ENCODE peak calls at places on chromosomes 16 and 17, in four cellular contexts. N is ascending aorta, K is AG10803, J is epithelial cell of esophagus. Z is an unnamed sample.

GRCh38 chr17:55722742-55723487 is at the start of gene TMEM100:
- DNase-seq in J (no peak), K (peak; percentile 76), N (no peak), Z (no peak)

GRCh38 chr16:12557808-12558207 is 245.9 kb downstream of the CPPED1 start:
- DNase-seq in K (no peak), J (no peak), N (no peak), Z (no peak)

GRCh38 chr17:81020767-81021497 is 14.0 kb upstream of the BAIAP2 start:
- DNase-seq in N (no peak), J (peak; percentile 45), K (peak; percentile 53), Z (no peak)

GRCh38 chr16:30370444-30371247 is at the start of gene TBC1D10B:
- DNase-seq in N (peak; percentile 99), K (peak; percentile 100), J (peak; percentile 100), Z (peak; percentile 100)

GRCh38 chr16:49859139-49859947 is 3.4 kb upstream of the ZNF423 start:
- DNase-seq in J (no peak), N (no peak), K (no peak), Z (no peak)

GRCh38 chr17:71482625-71483024 is 638.2 kb upstream of the SOX9 start:
- DNase-seq in J (no peak), K (no peak), N (no peak), Z (no peak)

GRCh38 chr16:47142469-47143328 is 1.0 kb downstream of the NETO2 start:
- DNase-seq in J (peak; percentile 46), K (peak; percentile 14), N (no peak), Z (no peak)

GRCh38 chr16:28491080-28491969 is 549 bp downstream of the CLN3 start:
- DNase-seq in N (no peak), J (peak; percentile 39), K (peak; percentile 9), Z (no peak)

GRCh38 chr17:81870978-81871386 is at the start of gene ARHGDIA:
- DNase-seq in K (no peak), N (no peak), J (no peak), Z (no peak)

GRCh38 chr16:89924925-89925307 is 1.8 kb downstream of the TUBB3 start:
- DNase-seq in N (no peak), J (no peak), K (no peak), Z (no peak)

GRCh38 chr17:68302666-68303065 is 11.4 kb downstream of the ARSG start:
- DNase-seq in K (no peak), N (no peak), J (no peak), Z (no peak)

GRCh38 chr17:15213381-15214087 is 51.6 kb downstream of the PMP22 start:
- DNase-seq in K (peak; percentile 41), J (peak; percentile 28), N (no peak), Z (no peak)

GRCh38 chr17:47304191-47304590 is 19.6 kb upstream of the EFCAB13 start:
- DNase-seq in J (no peak), K (peak; percentile 96), N (no peak), Z (no peak)

GRCh38 chr17:33596904-33597303 is 303.8 kb upstream of the ASIC2 start:
- DNase-seq in J (no peak), K (no peak), N (no peak), Z (no peak)

GRCh38 chr16:1430759-1431496 is at the start of gene PERCC1:
- DNase-seq in J (no peak), K (no peak), N (no peak), Z (no peak)

GRCh38 chr17:17710728-17711541 is 29.7 kb downstream of the RAI1 start:
- DNase-seq in J (peak; percentile 93), K (peak; percentile 81), N (peak; percentile 30), Z (no peak)

GRCh38 chr17:75068750-75069149 is 19.0 kb upstream of the SLC16A5 start:
- DNase-seq in J (no peak), N (no peak), K (no peak), Z (no peak)

GRCh38 chr17:15966879-15967248 is 21.9 kb downstream of the ADORA2B start:
- DNase-seq in K (no peak), J (no peak), N (no peak), Z (no peak)

GRCh38 chr17:28756025-28756804 is 12.4 kb downstream of the TRAF4 start:
- DNase-seq in J (no peak), N (no peak), K (no peak), Z (no peak)

GRCh38 chr16:8863594-8864424 is 5.0 kb downstream of the CARHSP1 start:
- DNase-seq in J (peak; percentile 66), K (no peak), N (no peak), Z (no peak)

GRCh38 chr16:73636196-73636595 is 588.3 kb upstream of the ZFHX3 start:
- DNase-seq in N (no peak), K (no peak), J (no peak), Z (no peak)

GRCh38 chr17:30093463-30094147 is 23.0 kb upstream of the NSRP1 start:
- DNase-seq in K (peak; percentile 54), J (peak; percentile 54), N (no peak), Z (no peak)

DNA sequence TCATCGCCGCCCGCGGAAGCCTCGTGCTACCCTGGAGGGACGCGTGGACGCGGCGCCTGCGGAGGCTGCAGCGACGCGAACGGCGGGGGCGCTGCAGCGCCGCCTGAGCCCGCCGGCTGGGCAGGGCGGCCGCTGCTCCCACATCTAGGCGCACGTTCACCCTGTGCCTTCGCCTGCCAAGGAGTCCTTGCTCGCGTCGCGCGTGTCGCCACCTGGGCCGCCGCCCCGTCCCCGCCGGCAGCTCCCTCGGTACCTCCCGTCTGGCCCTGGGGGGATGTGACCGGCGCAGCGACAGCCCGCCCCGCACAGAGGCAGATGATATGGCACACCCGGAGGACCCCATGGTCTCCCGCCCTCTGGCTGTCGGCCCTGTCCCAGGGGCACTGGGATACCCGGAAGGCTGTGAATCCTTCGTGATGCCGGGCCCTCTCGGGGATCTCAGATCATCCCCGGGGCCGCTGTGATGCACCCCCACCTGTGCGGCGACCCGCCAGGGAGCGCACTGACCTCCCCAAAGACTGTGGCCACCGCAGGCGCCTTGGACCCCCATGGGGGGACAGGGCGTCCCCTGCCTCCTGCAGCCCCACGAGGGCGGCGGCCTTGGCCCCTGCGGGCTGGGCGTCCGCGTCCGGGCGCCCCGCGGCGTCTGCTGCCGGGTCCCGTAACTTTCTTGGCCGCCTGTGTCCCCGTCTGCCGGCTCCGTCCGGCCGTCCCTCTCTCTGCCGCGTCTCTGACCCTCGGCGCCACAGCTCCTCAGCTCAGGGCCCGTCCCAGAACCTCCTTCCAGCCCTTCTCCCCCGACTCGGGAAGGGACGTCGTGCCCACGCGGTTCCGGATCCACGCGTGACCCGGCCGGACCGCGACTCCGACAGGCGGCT is 689 bp upstream of the TBC1D24 start:
- DNase-seq in N (no peak), J (peak; percentile 57), K (peak; percentile 40), Z (no peak)
- TF ChIP-seq CTCF in N (peak; percentile 23), J (no peak), K (peak; percentile 10), Z (peak; percentile 52)

GRCh38 chr16:14602443-14602963 is 27.6 kb downstream of the PARN start:
- DNase-seq in K (no peak), J (no peak), N (no peak), Z (peak; percentile 59)

GRCh38 chr16:14606102-14606501 is 24.0 kb downstream of the PARN start:
- DNase-seq in K (no peak), N (no peak), J (no peak), Z (no peak)

GRCh38 chr16:14600164-14600563 is 29.9 kb downstream of the PARN start:
- DNase-seq in N (no peak), J (peak; percentile 36), K (peak; percentile 41), Z (no peak)
- TF ChIP-seq CTCF in N (peak; percentile 37), J (peak; percentile 43), K (peak; percentile 60), Z (peak; percentile 59)

DNA sequence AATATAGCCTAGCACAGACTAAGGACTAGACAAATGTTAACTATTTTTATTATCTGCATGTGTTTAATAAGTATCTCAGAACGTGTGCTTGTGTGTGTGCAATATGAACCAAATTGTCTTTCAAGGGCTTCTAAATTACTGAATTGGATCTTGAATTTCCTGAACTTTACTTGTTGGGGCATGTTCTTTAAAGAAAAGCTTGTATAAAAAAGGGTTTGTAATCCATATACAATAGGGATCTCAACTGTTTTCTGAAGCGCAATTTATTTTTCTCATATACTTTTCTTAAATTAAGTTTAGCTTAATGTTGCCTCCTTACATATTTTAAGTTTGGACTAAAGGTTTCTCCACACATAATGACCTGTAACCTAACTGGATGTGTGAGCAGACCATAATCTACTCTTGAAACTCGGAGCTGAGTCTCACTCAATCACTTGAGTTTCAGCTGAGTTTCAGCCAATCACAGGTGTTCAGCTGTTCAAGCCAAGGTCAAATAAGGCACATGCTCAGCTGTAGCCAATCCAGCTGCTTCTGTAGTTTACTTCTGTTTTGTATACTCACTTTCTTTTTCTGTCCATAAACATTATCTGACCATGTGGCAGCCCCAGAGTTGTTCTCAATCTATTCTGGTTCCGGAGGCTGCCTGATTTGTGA is 72.3 kb downstream of the CDK5R1 start:
- DNase-seq in N (no peak), J (peak; percentile 55), K (no peak), Z (no peak)
- TF ChIP-seq CTCF in N (no peak), J (no peak), K (no peak), Z (no peak)

DNA sequence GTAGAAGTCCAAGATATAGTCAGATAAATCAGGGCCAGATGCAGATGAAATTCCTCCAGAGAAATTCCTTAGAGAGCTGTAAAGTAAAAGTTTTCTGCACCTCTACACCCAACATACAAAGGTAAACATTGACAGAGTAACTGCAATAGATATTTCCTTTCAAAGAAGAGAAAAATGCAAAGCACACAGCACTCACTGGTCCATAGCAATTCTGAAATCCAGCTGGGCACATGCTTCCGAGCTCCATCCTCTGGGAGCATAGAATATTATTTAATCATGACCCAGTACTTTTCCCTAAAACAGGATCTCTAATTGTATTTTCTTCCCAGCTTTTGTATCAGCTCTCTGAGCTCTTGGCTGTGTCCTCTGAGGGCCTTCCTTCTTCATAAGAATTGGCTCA is 239.5 kb upstream of the IRX3 start:
- DNase-seq in K (no peak), J (no peak), N (no peak), Z (no peak)
- TF ChIP-seq CTCF in K (no peak), J (no peak), N (no peak), Z (no peak)

GRCh38 chr16:75247249-75247648 is 4.2 kb downstream of the BCAR1 start:
- DNase-seq in K (no peak), N (no peak), J (no peak), Z (no peak)
- TF ChIP-seq CTCF in K (no peak), N (no peak), J (no peak), Z (no peak)

GRCh38 chr16:82510041-82510440 is 116.7 kb upstream of the CDH13 start:
- DNase-seq in K (no peak), N (no peak), J (no peak), Z (no peak)
- TF ChIP-seq CTCF in K (no peak), N (no peak), J (no peak), Z (no peak)

DNA sequence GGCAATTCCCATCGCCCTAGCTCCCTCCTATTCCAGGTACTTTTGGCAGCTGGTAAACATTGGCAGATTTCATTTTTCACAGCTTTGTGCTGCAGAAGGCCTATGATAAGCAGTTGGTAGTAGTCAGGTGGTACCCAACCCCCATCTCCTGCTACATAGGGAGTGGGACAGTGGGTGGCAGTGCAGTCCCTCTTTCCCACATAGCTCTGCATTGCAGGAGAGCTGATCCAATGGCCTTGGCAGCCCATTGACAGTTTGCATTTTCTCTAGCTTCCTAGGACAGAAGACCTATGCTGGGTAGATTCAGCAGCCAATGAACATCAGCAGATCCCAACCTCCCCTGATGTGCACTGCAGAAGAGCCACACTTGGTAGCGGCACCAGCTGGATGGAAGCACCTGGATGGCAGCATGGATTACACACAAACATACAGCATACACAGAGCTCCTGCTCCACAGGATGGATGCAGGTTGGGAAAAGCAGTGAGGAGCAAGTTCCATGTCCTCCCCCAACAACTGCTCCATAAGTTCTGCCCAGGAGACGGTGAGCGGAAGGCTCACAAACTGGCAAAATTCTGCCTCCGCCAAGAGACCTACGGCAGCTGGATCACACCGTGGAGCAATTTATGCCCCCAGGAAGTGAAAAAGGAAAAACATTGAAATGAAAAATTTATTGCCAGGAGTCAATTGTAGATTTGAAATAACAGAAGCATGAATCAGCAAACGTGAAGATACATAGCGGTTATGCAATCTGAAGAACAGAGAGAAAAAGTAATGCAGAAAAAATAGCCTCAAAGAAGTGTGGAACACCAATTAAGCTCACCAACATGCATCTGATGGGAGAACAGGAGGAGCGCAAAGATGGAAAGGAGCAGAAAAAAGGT is 95.7 kb downstream of the CACNG1 start:
- DNase-seq in K (peak; percentile 30), N (no peak), J (peak; percentile 36), Z (no peak)
- TF ChIP-seq CTCF in K (no peak), N (no peak), J (no peak), Z (peak; percentile 27)

Z was measured in osteocyte.